ENCODE peak calls at places on chromosomes 3 and 15, in five cellular contexts. C, A, P, I and O are unnamed samples.

GRCh38 chr15:92914103-92914499 is 14.0 kb downstream of the CHD2 start:
- DNase-seq in C (no peak), A (no peak), P (no peak), I (no peak), O (no peak)

GRCh38 chr3:29072626-29073025 is 208.2 kb upstream of the RBMS3 start:
- DNase-seq in C (no peak), A (no peak), P (peak; percentile 88), I (no peak), O (no peak)

GRCh38 chr3:177300039-177300833 is 103.0 kb upstream of the TBL1XR1 start:
- DNase-seq in C (no peak), A (peak; percentile 72), P (peak; percentile 16), I (no peak), O (peak; percentile 96)

GRCh38 chr3:192490720-192491119 is 236.6 kb downstream of the FGF12 start:
- DNase-seq in C (no peak), A (no peak), P (peak; percentile 33), I (no peak), O (no peak)

GRCh38 chr15:22874256-22874655 is 35.8 kb downstream of the NIPA2 start:
- DNase-seq in C (no peak), A (no peak), P (no peak), I (no peak), O (no peak)

GRCh38 chr15:25242166-25242879 is 196.5 kb downstream of the UBE3A start:
- DNase-seq in C (no peak), A (no peak), P (no peak), I (no peak), O (no peak)

GRCh38 chr15:48052871-48053383 is 67.9 kb upstream of the SLC24A5 start:
- DNase-seq in C (no peak), A (no peak), P (peak; percentile 19), I (no peak), O (no peak)

GRCh38 chr3:24829011-24829581 is 334.4 kb upstream of the THRB start:
- DNase-seq in C (peak; percentile 19), A (no peak), P (no peak), I (no peak), O (no peak)

GRCh38 chr15:85625856-85626255 is 168.9 kb downstream of the KLHL25 start:
- DNase-seq in C (peak; percentile 29), A (no peak), P (peak; percentile 92), I (peak; percentile 31), O (no peak)

GRCh38 chr3:10292505-10293419 is at the start of gene GHRL:
- DNase-seq in C (peak; percentile 76), A (peak; percentile 93), P (no peak), I (peak; percentile 74), O (no peak)

GRCh38 chr3:60303160-60303559 is 948.1 kb downstream of the FHIT start:
- DNase-seq in C (no peak), A (no peak), P (peak; percentile 32), I (no peak), O (no peak)

GRCh38 chr15:71444866-71445590 is 329.8 kb downstream of the THSD4 start:
- DNase-seq in C (no peak), A (no peak), P (peak; percentile 76), I (no peak), O (no peak)

GRCh38 chr15:84876269-84876668 is 8.2 kb upstream of the SLC28A1 start:
- DNase-seq in C (no peak), A (no peak), P (no peak), I (no peak), O (no peak)

GRCh38 chr3:194686414-194686815 is 732 bp downstream of the FAM43A start:
- DNase-seq in C (no peak), A (no peak), P (no peak), I (no peak), O (no peak)

GRCh38 chr3:20511863-20512262 is 325.9 kb upstream of the SGO1 start:
- DNase-seq in C (peak; percentile 23), A (peak; percentile 10), P (peak; percentile 75), I (peak; percentile 17), O (peak; percentile 30)

GRCh38 chr15:49560045-49560444 is 60.6 kb downstream of the FAM227B start:
- DNase-seq in C (no peak), A (no peak), P (no peak), I (no peak), O (no peak)

GRCh38 chr3:193946945-193947344 is 189.0 kb upstream of the HES1 start:
- DNase-seq in C (no peak), A (no peak), P (no peak), I (no peak), O (no peak)

GRCh38 chr3:7754653-7755052 is 747.0 kb upstream of the LMCD1 start:
- DNase-seq in C (no peak), A (no peak), P (no peak), I (no peak), O (no peak)

GRCh38 chr3:146577662-146578061 is 27.5 kb downstream of the PLSCR5 start:
- DNase-seq in C (no peak), A (peak; percentile 25), P (peak; percentile 79), I (peak; percentile 4), O (peak; percentile 22)

GRCh38 chr3:14225421-14225820 is 46.8 kb downstream of the LSM3 start:
- DNase-seq in C (no peak), A (peak; percentile 39), P (no peak), I (no peak), O (no peak)

GRCh38 chr3:149575213-149575961 is 82.4 kb downstream of the WWTR1 start:
- DNase-seq in C (no peak), A (no peak), P (peak; percentile 99), I (no peak), O (no peak)

GRCh38 chr3:150721285-150722130 is 17.8 kb upstream of the ERICH6 start:
- DNase-seq in C (peak; percentile 71), A (peak; percentile 30), P (peak; percentile 70), I (peak; percentile 61), O (no peak)

GRCh38 chr3:40086890-40087884 is 222.3 kb upstream of the EIF1B start:
- DNase-seq in C (no peak), A (no peak), P (no peak), I (no peak), O (peak; percentile 82)

GRCh38 chr15:82124331-82125263 is 78.8 kb upstream of the MEX3B start:
- DNase-seq in C (no peak), A (no peak), P (no peak), I (no peak), O (no peak)

GRCh38 chr15:31163769-31164572 is 62.4 kb upstream of the TRPM1 start:
- DNase-seq in C (no peak), A (no peak), P (no peak), I (no peak), O (no peak)

GRCh38 chr3:12182687-12183441 is 24.2 kb upstream of the TIMP4 start:
- DNase-seq in C (no peak), A (no peak), P (no peak), I (no peak), O (no peak)

GRCh38 chr15:42549782-42550392 is 1.2 kb downstream of the HAUS2 start:
- DNase-seq in C (no peak), A (peak; percentile 50), P (no peak), I (no peak), O (no peak)

GRCh38 chr15:73608475-73608874 is 24.7 kb downstream of the NPTN start:
- DNase-seq in C (no peak), A (no peak), P (no peak), I (no peak), O (no peak)

GRCh38 chr3:111932962-111933361 is 45.9 kb upstream of the ABHD10 start:
- DNase-seq in C (no peak), A (no peak), P (no peak), I (no peak), O (no peak)

GRCh38 chr15:61393524-61393923 is 164.4 kb upstream of the RORA start:
- DNase-seq in C (no peak), A (no peak), P (peak; percentile 2), I (no peak), O (no peak)

GRCh38 chr15:61396235-61396927 is 167.3 kb upstream of the RORA start:
- DNase-seq in C (no peak), A (no peak), P (peak; percentile 3), I (no peak), O (peak; percentile 50)

GRCh38 chr15:61393949-61394348 is 164.8 kb upstream of the RORA start:
- DNase-seq in C (peak; percentile 16), A (no peak), P (peak; percentile 30), I (peak; percentile 12), O (no peak)

GRCh38 chr15:61401903-61402698 is 173.0 kb upstream of the RORA start:
- DNase-seq in C (no peak), A (no peak), P (no peak), I (no peak), O (no peak)

DNA sequence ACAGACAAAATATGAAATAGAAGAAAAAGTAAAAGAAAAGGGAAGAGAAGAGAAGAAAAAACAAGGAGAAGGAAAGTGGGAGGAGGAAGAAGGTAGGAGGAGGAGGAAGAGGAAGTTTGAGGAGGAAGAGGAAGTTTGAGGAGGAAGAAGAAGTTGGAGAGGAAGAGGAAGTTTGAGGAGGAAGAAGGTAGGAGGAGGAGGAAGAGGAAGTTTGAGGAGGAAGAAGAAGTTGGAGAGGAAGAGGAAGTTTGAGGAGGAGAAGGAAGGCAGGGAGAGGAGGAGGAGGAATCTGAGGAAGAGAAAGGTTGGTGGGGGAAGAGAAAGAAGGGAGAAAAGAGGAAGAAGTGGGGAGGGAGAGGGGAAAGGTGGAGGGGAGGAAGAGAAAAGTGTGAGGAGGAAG is 169.2 kb upstream of the RORA start:
- DNase-seq in C (no peak), A (no peak), P (no peak), I (no peak), O (no peak)
- TF ChIP-seq CTCF in C (no peak), A (no peak), P (no peak), I (no peak), O (no peak)

GRCh38 chr3:116059421-116060096 is 385.7 kb downstream of the LSAMP start:
- DNase-seq in C (no peak), A (no peak), P (peak; percentile 92), I (no peak), O (no peak)
- TF ChIP-seq CTCF in C (no peak), A (no peak), P (no peak), I (no peak), O (no peak)

DNA sequence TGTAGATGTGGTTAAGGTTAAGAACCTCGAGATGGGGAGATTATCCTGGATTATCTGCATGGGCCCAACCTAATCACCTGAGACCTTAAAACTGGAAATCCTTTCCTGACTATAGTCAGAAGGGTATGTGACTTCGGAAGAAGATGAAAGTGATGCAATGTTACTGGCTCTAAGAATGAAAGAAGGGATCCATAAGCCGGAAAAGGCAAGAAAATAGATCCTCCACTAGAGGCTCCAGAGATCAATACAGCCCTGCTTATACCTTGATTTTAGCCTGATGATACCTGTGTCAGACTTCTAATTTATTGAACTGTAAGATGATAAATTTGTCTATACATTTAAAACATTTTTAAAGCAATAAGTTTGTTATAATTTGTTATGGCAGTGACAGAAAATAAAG is 21.5 kb upstream of the GASK1A start:
- DNase-seq in C (no peak), A (no peak), P (no peak), I (no peak), O (no peak)
- TF ChIP-seq CTCF in C (no peak), A (no peak), P (peak; percentile 14), I (no peak), O (peak; percentile 19)

GRCh38 chr3:50625131-50625878 is 8.4 kb downstream of the MAPKAPK3 start:
- DNase-seq in C (no peak), A (no peak), P (no peak), I (no peak), O (no peak)

GRCh38 chr3:50628601-50629000 is 11.7 kb downstream of the MAPKAPK3 start:
- DNase-seq in C (no peak), A (no peak), P (no peak), I (no peak), O (no peak)

GRCh38 chr3:50625879-50626182 is 8.9 kb downstream of the MAPKAPK3 start:
- DNase-seq in C (no peak), A (no peak), P (no peak), I (no peak), O (no peak)

GRCh38 chr3:50626406-50626805 is 9.5 kb downstream of the MAPKAPK3 start:
- DNase-seq in C (no peak), A (no peak), P (no peak), I (no peak), O (no peak)

GRCh38 chr3:50627407-50628051 is 10.6 kb downstream of the MAPKAPK3 start:
- DNase-seq in C (peak; percentile 56), A (no peak), P (peak; percentile 89), I (no peak), O (no peak)
- TF ChIP-seq CTCF in C (peak; percentile 44), A (no peak), P (peak; percentile 40), I (peak; percentile 24), O (peak; percentile 38)